ENCODE peak calls at places on chromosome 17, in five cellular contexts. H, F, S, J and L are unnamed samples.

GRCh38 chr17:80832266-80832676 is 159.4 kb upstream of the CHMP6 start:
- DNase-seq in H (peak), F (no peak), S (peak), J (peak), L (peak)

GRCh38 chr17:57264250-57264649 is 7.9 kb downstream of the MSI2 start:
- DNase-seq in H (no peak), F (no peak), S (no peak), J (no peak), L (no peak)

GRCh38 chr17:74962622-74963394 is 9.8 kb downstream of the HID1 start:
- DNase-seq in H (no peak), F (no peak), S (no peak), J (no peak), L (no peak)

GRCh38 chr17:50687200-50688066 is 20.3 kb downstream of the ANKRD40 start:
- DNase-seq in H (no peak), F (no peak), S (no peak), J (peak), L (no peak)

GRCh38 chr17:27481327-27481726 is 25.1 kb downstream of the KSR1 start:
- DNase-seq in H (no peak), F (no peak), S (no peak), J (no peak), L (no peak)

GRCh38 chr17:77314601-77315000 is 173.8 kb downstream of the SEC14L1 start:
- DNase-seq in H (no peak), F (no peak), S (no peak), J (no peak), L (no peak)

GRCh38 chr17:8277317-8277716 is 11.2 kb upstream of the RANGRF start:
- DNase-seq in H (peak), F (no peak), S (no peak), J (no peak), L (no peak)

GRCh38 chr17:8126306-8127066 is 2.6 kb upstream of the HES7 start:
- DNase-seq in H (no peak), F (peak), S (peak), J (peak), L (peak)

GRCh38 chr17:57067162-57067561 is 17.9 kb upstream of the AKAP1 start:
- DNase-seq in H (no peak), F (no peak), S (no peak), J (no peak), L (no peak)

GRCh38 chr17:72726936-72727335 is 365.6 kb downstream of the SLC39A11 start:
- DNase-seq in H (no peak), F (no peak), S (no peak), J (peak), L (peak)

GRCh38 chr17:80804466-80804865 is 187.2 kb upstream of the CHMP6 start:
- DNase-seq in H (no peak), F (no peak), S (no peak), J (no peak), L (no peak)

GRCh38 chr17:78409191-78409621 is 30.8 kb downstream of the PGS1 start:
- DNase-seq in H (peak), F (peak), S (no peak), J (no peak), L (no peak)

GRCh38 chr17:8408371-8408770 is 10.7 kb upstream of the RNF222 start:
- DNase-seq in H (no peak), F (no peak), S (no peak), J (peak), L (no peak)

GRCh38 chr17:73378974-73379470 is 67.2 kb upstream of the CDC42EP4 start:
- DNase-seq in H (no peak), F (no peak), S (no peak), J (no peak), L (no peak)

GRCh38 chr17:67578058-67578457 is 139.7 kb upstream of the NOL11 start:
- DNase-seq in H (no peak), F (no peak), S (no peak), J (no peak), L (no peak)

GRCh38 chr17:72171703-72172670 is 51.2 kb downstream of the SOX9 start:
- DNase-seq in H (no peak), F (no peak), S (no peak), J (no peak), L (no peak)

GRCh38 chr17:57289130-57289529 is 32.8 kb downstream of the MSI2 start:
- DNase-seq in H (no peak), F (no peak), S (no peak), J (no peak), L (no peak)

GRCh38 chr17:51257150-51258081 is 2.4 kb downstream of the MBTD1 start:
- DNase-seq in H (no peak), F (no peak), S (no peak), J (no peak), L (peak)

GRCh38 chr17:73201215-73202069 is 8.6 kb downstream of the COG1 start:
- DNase-seq in H (no peak), F (no peak), S (no peak), J (peak), L (no peak)

GRCh38 chr17:1227917-1228751 is 42.1 kb upstream of the BHLHA9 start:
- DNase-seq in H (peak), F (no peak), S (no peak), J (no peak), L (no peak)

GRCh38 chr17:55448681-55449080 is 27.0 kb upstream of the MMD start:
- DNase-seq in H (no peak), F (no peak), S (no peak), J (no peak), L (peak)

GRCh38 chr17:44999433-44999832 is 31.3 kb upstream of the C1QL1 start:
- DNase-seq in H (no peak), F (no peak), S (no peak), J (no peak), L (no peak)

GRCh38 chr17:75830168-75831031 is 13.8 kb downstream of the UNC13D start:
- DNase-seq in H (no peak), F (no peak), S (no peak), J (no peak), L (no peak)

GRCh38 chr17:34841467-34841866 is 119.8 kb downstream of the CCT6B start:
- DNase-seq in H (no peak), F (no peak), S (no peak), J (no peak), L (no peak)

GRCh38 chr17:50347087-50347893 is 1.4 kb downstream of the XYLT2 start:
- DNase-seq in H (no peak), F (no peak), S (no peak), J (no peak), L (no peak)

GRCh38 chr17:40063034-40063765 is 435 bp downstream of the THRA start:
- DNase-seq in H (peak), F (no peak), S (no peak), J (no peak), L (peak)

GRCh38 chr17:59853168-59853918 is 39.4 kb downstream of the TUBD1 start:
- DNase-seq in H (peak), F (peak), S (peak), J (peak), L (peak)

GRCh38 chr17:38463451-38463858 is 35.2 kb downstream of the ARHGAP23 start:
- DNase-seq in H (no peak), F (no peak), S (no peak), J (peak), L (no peak)

GRCh38 chr17:57518587-57519118 is 226.4 kb downstream of the CCDC182 start:
- DNase-seq in H (no peak), F (no peak), S (no peak), J (no peak), L (peak)

GRCh38 chr17:16384557-16384956 is 3.7 kb downstream of the UBB start:
- DNase-seq in H (no peak), F (no peak), S (no peak), J (no peak), L (no peak)

GRCh38 chr17:46097497-46097896 is 95.7 kb downstream of the KANSL1 start:
- DNase-seq in H (no peak), F (no peak), S (no peak), J (no peak), L (peak)